ENCODE peak calls at places on chromosomes 3 and 15, in nine cellular contexts. A is NCI-H460; M is NCI-H748 treated with DMSO at 0.1 percent for 48 hours; L is neuronal stem cell; D is fibroblast of the conjunctiva; W is T1000; N is activated T-helper 1 cell treated with anti-CD3 and anti-CD28 coated beads, Interleukin-2, amount 50 U/mL, for 16 hours; E is Panc1; T is adrenal gland. G is an unnamed sample.

GRCh38 chr3:190024912-190025311 is 95.8 kb downstream of the P3H2 start:
- DNase-seq in W (no peak), E (no peak), A (no peak), D (no peak), T (no peak), M (no peak), N (no peak), L (no peak), G (no peak)

GRCh38 chr3:184908859-184909258 is 96.9 kb downstream of the VPS8 start:
- DNase-seq in E (no peak), T (no peak), D (no peak), W (no peak), A (no peak), N (no peak), M (no peak), L (no peak), G (no peak)

GRCh38 chr3:63976166-63976861 is 47.0 kb downstream of the PSMD6 start:
- DNase-seq in L (no peak), A (peak), T (peak), D (peak), M (no peak), E (no peak), W (no peak), N (no peak), G (no peak)

GRCh38 chr3:77254967-77255831 is 215.3 kb downstream of the ROBO2 start:
- DNase-seq in L (peak), N (no peak), T (peak), W (peak), M (peak), A (peak), E (peak), D (peak), G (peak)

GRCh38 chr3:16369885-16370284 is 104.9 kb downstream of the OXNAD1 start:
- DNase-seq in T (no peak), D (no peak), A (no peak), W (no peak), E (no peak), M (no peak), L (peak), N (no peak), G (no peak)

GRCh38 chr15:89199734-89200133 is 21.6 kb downstream of the RLBP1 start:
- DNase-seq in W (no peak), T (no peak), L (no peak), N (no peak), A (no peak), D (no peak), M (no peak), E (no peak), G (no peak)

GRCh38 chr3:192833177-192833890 is 84.3 kb downstream of the MB21D2 start:
- DNase-seq in W (no peak), E (no peak), T (peak), N (no peak), L (no peak), M (no peak), A (no peak), D (peak), G (no peak)

GRCh38 chr15:44779761-44780160 is 43.4 kb downstream of the TRIM69 start:
- DNase-seq in T (no peak), A (no peak), W (no peak), D (no peak), M (no peak), E (no peak), N (no peak), L (no peak), G (no peak)

GRCh38 chr3:183318846-183319770 is 66.1 kb downstream of the B3GNT5 start:
- DNase-seq in E (no peak), T (no peak), M (no peak), D (no peak), W (no peak), N (no peak), L (no peak), A (no peak), G (no peak)

GRCh38 chr15:52100807-52101206 is 11.8 kb downstream of the BCL2L10 start:
- DNase-seq in T (peak), M (no peak), E (peak), N (no peak), W (peak), A (peak), L (no peak), D (peak), G (no peak)

GRCh38 chr3:106068795-106069194 is 200.0 kb upstream of the CBLB start:
- DNase-seq in M (no peak), D (peak), T (peak), N (no peak), L (no peak), E (no peak), W (no peak), A (no peak), G (no peak)

GRCh38 chr3:5013021-5013906 is 34.0 kb downstream of the BHLHE40 start:
- DNase-seq in L (no peak), D (no peak), A (no peak), N (no peak), E (no peak), W (peak), T (no peak), M (no peak), G (no peak)

GRCh38 chr3:23968467-23969184 is 23.5 kb downstream of the NR1D2 start:
- DNase-seq in L (no peak), T (no peak), N (no peak), W (no peak), E (peak), A (peak), D (no peak), M (no peak), G (no peak)

GRCh38 chr3:40876496-40876895 is 322.8 kb upstream of the CTNNB1 start:
- DNase-seq in T (no peak), D (no peak), E (no peak), A (no peak), W (no peak), M (no peak), L (no peak), N (no peak), G (no peak)

GRCh38 chr3:53595660-53596059 is 101.2 kb downstream of the CACNA1D start:
- DNase-seq in W (no peak), L (no peak), E (no peak), A (no peak), M (no peak), N (no peak), D (no peak), T (no peak), G (no peak)